ENCODE peak calls at places on chromosomes 2 and 18, in ten cellular contexts. F, O, Y, U, W, C, Z, J, L and K are unnamed samples.

GRCh38 chr2:72723769-72724370 is 102.0 kb downstream of the EXOC6B start:
- DNase-seq in J (no peak), W (no peak), U (no peak), Y (no peak), F (no peak), O (no peak), C (no peak), Z (no peak), L (no peak), K (no peak)

GRCh38 chr2:153074207-153074606 is 355.8 kb downstream of the ARL6IP6 start:
- DNase-seq in U (no peak), J (no peak), L (no peak), O (no peak), W (no peak), Z (peak), C (no peak), F (no peak), Y (no peak), K (no peak)

GRCh38 chr2:223835701-223836532 is 1.5 kb downstream of the AP1S3 start:
- DNase-seq in J (peak), W (no peak), C (no peak), Z (peak), Y (no peak), O (no peak), U (no peak), L (no peak), F (no peak), K (no peak)

GRCh38 chr18:31876707-31877106 is 66.2 kb downstream of the TRAPPC8 start:
- DNase-seq in J (no peak), U (no peak), O (no peak), W (no peak), L (no peak), C (no peak), F (no peak), Z (peak), Y (no peak), K (no peak)

GRCh38 chr2:71669628-71670429 is 216.5 kb downstream of the DYSF start:
- DNase-seq in U (no peak), W (peak), C (no peak), L (no peak), Y (no peak), J (no peak), Z (no peak), F (no peak), O (no peak), K (no peak)

GRCh38 chr2:72031346-72032115 is 116.1 kb downstream of the CYP26B1 start:
- DNase-seq in Y (no peak), O (no peak), F (no peak), Z (peak), W (no peak), C (no peak), U (no peak), L (no peak), J (peak), K (no peak)

GRCh38 chr18:48875942-48876511 is 74.7 kb downstream of the SMAD7 start:
- DNase-seq in J (peak), Y (no peak), C (no peak), U (no peak), O (peak), F (peak), Z (peak), W (peak), L (no peak), K (peak)

GRCh38 chr18:49100226-49100968 is 149.6 kb upstream of the SMAD7 start:
- DNase-seq in W (no peak), U (no peak), Z (peak), F (no peak), Y (no peak), L (no peak), O (no peak), J (no peak), C (no peak), K (peak)

DNA sequence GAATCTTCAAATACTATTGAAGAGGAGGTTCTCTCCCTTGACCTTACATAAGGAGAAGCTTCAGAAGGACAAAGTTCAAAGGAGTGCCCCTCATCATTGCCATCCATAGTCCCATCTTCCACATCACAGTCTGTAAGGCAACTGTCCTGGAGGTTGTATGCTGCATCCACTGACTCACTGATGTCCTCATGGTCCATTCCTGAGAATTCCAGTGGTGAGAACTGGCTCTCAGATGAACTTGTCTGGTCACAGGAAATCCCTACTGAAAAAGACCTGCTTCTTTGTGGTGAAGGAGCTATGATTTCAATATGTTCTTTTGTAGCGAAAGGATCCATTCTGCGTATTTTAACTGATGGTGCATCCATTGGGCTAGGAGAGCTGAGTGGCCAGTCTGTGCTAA is 52.2 kb downstream of the EIF2AK3 start:
- DNase-seq in F (no peak), C (no peak), U (no peak), Z (no peak), W (no peak), J (no peak), Y (no peak), O (no peak), L (no peak), K (no peak)
- TF ChIP-seq CTCF in F (no peak), C (no peak), U (no peak), Z (no peak), W (no peak), J (no peak), Y (no peak), O (no peak), L (no peak), K (no peak)

GRCh38 chr2:149598014-149598395 is 10.4 kb upstream of the MMADHC start:
- DNase-seq in Y (no peak), W (no peak), J (no peak), L (no peak), F (no peak), O (peak), C (no peak), Z (peak), U (peak), K (no peak)
- H3K4me3 ChIP-seq in Y (no peak), W (no peak), J (no peak), L (peak), F (peak), O (peak), C (peak), Z (peak), U (peak), K (peak)

GRCh38 chr2:234564719-234565118 is 67.8 kb upstream of the ARL4C start:
- DNase-seq in F (no peak), Z (peak), J (no peak), O (no peak), W (no peak), Y (no peak), C (peak), U (peak), L (no peak), K (peak)
- TF ChIP-seq CTCF in F (no peak), Z (peak), J (peak), O (peak), W (no peak), Y (no peak), C (peak), U (no peak), L (no peak), K (peak)

GRCh38 chr2:121617042-121617599 is 32.1 kb downstream of the CLASP1 start:
- DNase-seq in W (no peak), J (no peak), O (no peak), U (no peak), F (no peak), Y (no peak), C (no peak), L (no peak), Z (peak), K (no peak)
- H3K4me3 ChIP-seq in W (no peak), J (no peak), O (no peak), U (no peak), F (no peak), Y (no peak), C (no peak), L (no peak), Z (no peak), K (no peak)

GRCh38 chr2:78992807-78993517 is 32.5 kb upstream of the REG3G start:
- DNase-seq in J (peak), C (no peak), O (no peak), U (no peak), F (peak), Z (no peak), Y (no peak), L (no peak), W (no peak), K (no peak)
- TF ChIP-seq CTCF in J (no peak), C (no peak), O (no peak), U (no peak), F (no peak), Z (no peak), Y (no peak), L (no peak), W (no peak), K (no peak)